ENCODE peak calls at places on chromosomes 16 and 17, in ten cellular contexts. C is effector memory CD4-positive, alpha-beta T cell; U is stomach; W is OCI-LY7; J is heart left ventricle; X is heart right ventricle; T is endodermal cell; I is right lobe of liver; R is psoas muscle; A is A549. V is an unnamed sample. For H3K4me1, the result is how much of the 10 kb centered on the place peaks cover.

GRCh38 chr17:79651751-79652150 is 40.9 kb upstream of the RBFOX3 start:
- DNase-seq in X (no peak), U (no peak), J (no peak), C (no peak), A (no peak), W (no peak), R (no peak), I (no peak), T (peak), V (no peak)

GRCh38 chr16:71658771-71659170 is 32.8 kb downstream of the MARVELD3 start:
- DNase-seq in A (no peak), U (no peak), R (no peak), J (no peak), C (no peak), I (no peak), W (no peak), X (no peak), T (no peak), V (peak)

GRCh38 chr17:1173456-1174370 is 6.1 kb downstream of the ABR start:
- DNase-seq in U (no peak), R (no peak), A (no peak), I (no peak), T (no peak), J (peak), X (peak), W (no peak), C (no peak), V (no peak)

GRCh38 chr17:78990349-78991016 is 10.8 kb upstream of the LGALS3BP start:
- DNase-seq in X (peak), C (no peak), J (no peak), U (no peak), R (peak), W (no peak), T (no peak), A (no peak), I (peak), V (peak)

GRCh38 chr16:28291651-28292626 is at the start of gene SBK1:
- DNase-seq in R (peak), I (peak), X (peak), A (peak), U (peak), T (peak), W (peak), J (peak), C (peak), V (peak)

GRCh38 chr17:42623732-42624596 is 14.5 kb downstream of the TUBG1 start:
- DNase-seq in U (peak), T (no peak), J (no peak), I (no peak), R (peak), X (no peak), A (peak), C (no peak), W (no peak), V (peak)

GRCh38 chr16:27445502-27446175 is 43.7 kb downstream of the IL21R start:
- DNase-seq in W (no peak), J (no peak), A (no peak), R (no peak), T (peak), I (peak), U (no peak), C (no peak), X (no peak), V (no peak)

GRCh38 chr16:14649816-14650215 is 17.1 kb downstream of the BFAR start:
- DNase-seq in X (no peak), C (no peak), J (no peak), I (no peak), U (no peak), W (no peak), T (no peak), A (no peak), R (no peak), V (no peak)

GRCh38 chr16:86708431-86708830 is 130.1 kb downstream of the FOXL1 start:
- DNase-seq in J (no peak), C (no peak), T (no peak), W (no peak), A (no peak), X (no peak), U (no peak), R (no peak), I (no peak), V (no peak)

GRCh38 chr16:54125751-54126655 is 160.6 kb downstream of the IRX3 start:
- DNase-seq in I (no peak), W (no peak), T (no peak), X (no peak), R (no peak), J (no peak), C (no peak), U (no peak), A (no peak), V (no peak)

GRCh38 chr17:50767446-50767845 is at the start of gene ANKRD40CL:
- DNase-seq in R (no peak), U (no peak), I (no peak), J (no peak), W (no peak), X (no peak), A (no peak), C (no peak), T (peak), V (peak)

DNA sequence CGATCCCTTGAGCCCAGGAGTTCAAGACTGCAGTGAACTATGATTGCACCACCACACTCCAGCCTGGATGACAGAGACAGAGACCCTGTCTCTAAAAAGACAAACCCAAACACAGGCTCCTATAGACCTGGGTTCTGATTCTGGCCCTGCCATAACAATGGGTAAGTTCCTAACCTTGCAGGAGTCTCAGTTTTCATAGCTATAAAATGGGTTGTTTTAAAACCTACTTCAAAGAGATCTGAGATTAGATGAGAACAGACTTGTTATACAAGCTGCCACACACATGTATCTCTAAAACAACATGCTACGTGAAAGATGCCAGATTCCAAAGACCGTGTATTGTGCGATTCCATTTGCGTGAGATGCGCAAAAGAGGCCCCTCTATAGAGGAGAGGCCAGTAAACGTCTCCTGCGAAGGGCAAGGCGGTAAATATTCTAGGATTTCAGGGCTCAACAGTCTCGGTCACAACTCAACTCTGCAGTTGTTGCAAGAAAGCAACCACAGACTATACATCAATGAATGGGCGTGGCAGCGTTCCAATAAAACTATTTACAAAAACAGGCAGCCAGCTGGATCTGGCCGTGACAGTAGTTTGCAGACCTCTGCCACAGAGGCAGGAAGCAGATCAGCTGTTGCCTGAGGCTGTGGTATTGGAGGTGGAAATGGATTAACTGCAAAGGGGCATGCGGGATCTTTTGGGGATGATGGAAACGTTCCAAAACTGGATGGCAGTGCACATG is 5.9 kb downstream of the CORO7 start:
- DNase-seq in U (peak), X (no peak), T (no peak), J (no peak), I (no peak), A (no peak), W (no peak), R (no peak), C (no peak), V (no peak)
- H3K4me1 ChIP-seq in U (half or more), X (under half), T (under half), J (under half), I (under half), A (under half), W (under half), R (under half), C (under half), V (under half)

GRCh38 chr17:27621557-27621956 is 9.4 kb upstream of the LGALS9 start:
- DNase-seq in X (no peak), R (no peak), U (no peak), J (no peak), W (no peak), T (no peak), I (no peak), C (no peak), A (no peak), V (peak)
- H3K4me1 ChIP-seq in X (under half), R (under half), U (under half), J (under half), W (under half), T (under half), I (under half), C (under half), A (under half), V (under half)

DNA sequence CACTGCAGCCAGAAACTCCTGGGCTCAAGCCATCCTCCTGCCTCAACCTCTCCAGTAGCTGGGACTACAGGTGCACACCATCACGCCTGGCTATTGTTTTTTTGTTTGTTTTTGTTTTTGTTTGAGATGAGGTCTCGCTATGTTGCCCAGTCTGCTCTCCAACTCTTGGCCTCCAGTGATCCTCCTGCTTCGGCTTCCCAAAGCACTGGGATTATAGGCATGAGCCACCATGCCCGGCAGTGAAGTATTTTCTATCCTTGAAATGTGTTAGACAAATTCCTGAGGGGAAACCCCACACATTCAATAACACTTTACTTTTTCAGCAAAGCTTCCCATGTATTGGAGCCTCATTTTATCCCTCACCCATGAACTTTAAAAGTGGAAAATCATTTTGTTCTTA is 81.2 kb upstream of the KIFC3 start:
- DNase-seq in T (no peak), W (no peak), J (no peak), A (no peak), C (no peak), U (no peak), X (no peak), I (no peak), R (no peak), V (no peak)
- H3K4me1 ChIP-seq in T (under half), W (under half), J (under half), A (under half), C (under half), U (under half), X (under half), I (under half), R (under half), V (under half)

GRCh38 chr17:45402916-45403315 is 29.8 kb downstream of the ARHGAP27 start:
- DNase-seq in I (no peak), W (no peak), C (no peak), X (no peak), R (no peak), U (no peak), J (peak), A (no peak), T (no peak), V (peak)

GRCh38 chr17:45406107-45406506 is 26.6 kb downstream of the ARHGAP27 start:
- DNase-seq in J (no peak), T (peak), A (no peak), W (peak), U (no peak), R (no peak), I (no peak), X (no peak), C (no peak), V (no peak)

GRCh38 chr17:45403906-45404490 is 28.7 kb downstream of the ARHGAP27 start:
- DNase-seq in W (no peak), T (peak), J (peak), R (no peak), I (no peak), X (no peak), U (no peak), C (no peak), A (no peak), V (no peak)

GRCh38 chr17:45405250-45406086 is 27.2 kb downstream of the ARHGAP27 start:
- DNase-seq in T (peak), I (peak), W (peak), R (no peak), C (no peak), X (no peak), J (peak), A (no peak), U (no peak), V (peak)

DNA sequence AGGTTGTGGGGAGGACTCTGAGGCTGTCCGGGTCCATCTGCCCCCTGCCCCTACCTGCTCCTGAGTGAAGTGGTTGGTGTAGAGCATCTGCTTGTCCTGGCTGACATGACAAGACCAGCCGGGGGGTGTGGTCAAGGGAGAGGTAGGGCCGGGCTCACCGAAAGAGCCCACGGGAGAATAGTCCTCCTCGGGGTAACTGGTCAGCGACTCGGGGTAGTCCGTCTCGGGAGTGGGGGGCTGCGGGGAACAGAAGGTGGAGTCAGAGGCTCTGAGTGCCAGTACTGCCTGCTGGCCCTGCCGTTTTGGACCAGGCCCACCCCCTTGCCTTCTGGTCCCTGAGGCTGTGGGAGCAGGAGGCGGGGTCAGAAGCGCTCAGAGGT is 27.8 kb downstream of the ARHGAP27 start:
- DNase-seq in C (no peak), A (no peak), I (no peak), J (peak), R (no peak), U (no peak), T (no peak), W (no peak), X (no peak), V (no peak)
- H3K4me1 ChIP-seq in C (under half), A (under half), I (under half), J (under half), R (under half), U (under half), T (under half), W (under half), X (under half), V (under half)

DNA sequence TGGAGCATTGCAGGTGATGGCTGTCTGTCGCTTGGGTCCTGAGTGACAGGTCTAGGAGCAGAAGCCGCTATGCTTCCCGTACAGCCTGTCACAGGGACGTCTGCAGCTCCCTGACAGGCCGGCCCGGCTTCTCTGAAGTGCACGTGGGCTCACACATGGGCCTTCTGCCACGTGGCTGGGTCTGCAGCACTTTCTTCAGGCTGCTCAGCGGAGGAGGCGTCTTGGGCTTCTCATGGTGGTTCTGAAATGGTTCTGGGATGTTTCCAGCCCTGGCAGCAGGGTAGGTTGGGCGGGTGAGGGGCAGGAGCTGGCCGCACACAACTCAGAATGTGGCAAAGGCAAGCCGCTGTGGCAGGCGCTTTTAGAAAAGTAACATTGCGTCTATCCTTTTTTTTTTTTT is 80.3 kb upstream of the ZNF750 start:
- DNase-seq in W (no peak), R (no peak), C (no peak), X (no peak), U (no peak), I (no peak), J (no peak), A (no peak), T (no peak), V (no peak)
- H3K4me1 ChIP-seq in W (half or more), R (under half), C (under half), X (under half), U (under half), I (under half), J (under half), A (under half), T (under half), V (under half)

GRCh38 chr17:34382586-34383224 is 19.7 kb upstream of the CCL1 start:
- DNase-seq in C (no peak), X (no peak), R (no peak), T (peak), U (no peak), W (peak), I (no peak), A (no peak), J (no peak), V (no peak)

GRCh38 chr17:34377078-34377823 is 14.2 kb upstream of the CCL1 start:
- DNase-seq in X (no peak), J (no peak), R (no peak), U (no peak), C (no peak), I (no peak), T (peak), W (no peak), A (no peak), V (no peak)

GRCh38 chr17:34383225-34383615 is 20.2 kb upstream of the CCL1 start:
- DNase-seq in A (no peak), W (no peak), J (no peak), U (no peak), T (no peak), R (no peak), C (no peak), X (no peak), I (no peak), V (no peak)

GRCh38 chr17:34378664-34379101 is 15.7 kb upstream of the CCL1 start:
- DNase-seq in W (peak), R (no peak), A (no peak), X (no peak), T (peak), U (no peak), I (no peak), C (no peak), J (no peak), V (no peak)

DNA sequence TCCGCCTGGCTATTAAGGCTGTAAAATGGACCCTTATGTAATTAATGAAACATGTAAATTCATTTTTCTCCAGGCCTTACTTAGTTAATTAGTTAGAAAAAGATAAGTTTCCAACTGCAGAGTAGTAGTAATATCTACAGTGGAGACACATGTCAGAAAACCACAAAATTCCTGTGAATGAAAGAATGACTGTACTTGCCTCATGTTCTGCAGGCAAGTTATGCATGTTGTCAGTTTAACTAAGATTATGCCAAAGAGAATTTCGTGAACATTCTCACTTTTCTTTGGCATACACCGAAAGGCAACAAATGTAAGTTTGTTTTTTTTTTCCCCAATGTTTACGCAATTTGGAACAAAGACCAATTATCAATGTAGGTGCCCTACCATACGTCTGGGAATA is 16.8 kb upstream of the CCL1 start:
- DNase-seq in I (no peak), T (no peak), C (no peak), A (no peak), R (no peak), X (no peak), U (no peak), J (no peak), W (no peak), V (no peak)
- H3K4me1 ChIP-seq in I (under half), T (under half), C (under half), A (under half), R (under half), X (under half), U (under half), J (under half), W (half or more), V (under half)

DNA sequence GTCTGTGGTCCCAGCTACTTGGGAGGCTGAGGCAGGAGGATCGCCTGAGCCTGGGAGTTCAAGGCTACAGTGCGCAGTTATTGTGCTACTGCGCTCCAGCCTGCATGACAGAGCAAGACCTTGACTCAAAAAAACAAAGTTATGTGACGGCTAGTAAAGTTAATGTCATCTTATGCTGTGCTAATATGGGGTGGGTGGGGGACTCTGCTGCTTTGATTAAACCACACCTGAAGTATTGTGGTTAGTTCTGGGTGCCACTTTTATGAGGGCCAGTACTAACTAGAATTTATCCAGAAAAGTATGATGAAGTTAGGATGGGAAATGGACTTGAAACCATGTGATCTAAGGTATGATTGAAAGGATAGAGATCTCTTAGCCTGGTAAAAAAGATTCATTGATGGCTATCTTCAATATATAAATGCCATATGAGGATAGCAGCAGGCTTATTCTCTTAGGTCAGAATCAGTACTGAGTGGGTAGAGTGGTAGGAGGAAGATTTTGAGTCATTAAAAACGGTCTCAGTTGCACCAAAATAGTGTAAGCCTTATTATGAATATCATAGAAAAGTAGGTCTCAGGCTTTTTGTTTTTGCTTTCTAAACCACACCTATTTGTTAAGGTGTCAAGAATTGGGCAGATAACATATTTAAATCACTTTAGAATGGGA is 5.6 kb downstream of the WSB1 start:
- DNase-seq in W (no peak), I (no peak), U (no peak), R (no peak), T (no peak), X (no peak), C (no peak), A (no peak), J (no peak), V (no peak)
- H3K4me1 ChIP-seq in W (under half), I (under half), U (half or more), R (half or more), T (under half), X (half or more), C (under half), A (under half), J (under half), V (under half)

V was measured in mucosa of descending colon.